ENCODE peak calls at places on chromosomes 3 and 15, in five cellular contexts. Y is BJ, N is fibroblast of villous mesenchyme, E is DND-41, J is PC-3. T is an unnamed sample.

GRCh38 chr3:153257673-153258351 is 95.8 kb downstream of the RAP2B start:
- DNase-seq in Y (no peak), J (peak), E (no peak), N (peak), T (no peak)

GRCh38 chr15:36658321-36658720 is 78.9 kb downstream of the CDIN1 start:
- DNase-seq in J (peak), N (peak), Y (peak), E (no peak), T (no peak)

GRCh38 chr3:127654374-127654773 is 18.4 kb upstream of the ABTB1 start:
- DNase-seq in Y (no peak), N (no peak), J (peak), E (no peak), T (no peak)

GRCh38 chr3:114758828-114759709 is 388.0 kb downstream of the ZBTB20 start:
- DNase-seq in J (no peak), N (peak), Y (no peak), E (no peak), T (peak)

GRCh38 chr15:41979493-41980266 is 7.3 kb upstream of the EHD4 start:
- DNase-seq in Y (no peak), N (peak), E (no peak), J (peak), T (no peak)

GRCh38 chr15:29037997-29038700 is 152.4 kb downstream of the APBA2 start:
- DNase-seq in E (no peak), J (no peak), Y (no peak), N (no peak), T (no peak)

GRCh38 chr3:138374573-138375134 is 26.3 kb downstream of the MRAS start:
- DNase-seq in J (no peak), Y (no peak), E (no peak), N (peak), T (no peak)

GRCh38 chr3:119239421-119239820 is 1.3 kb downstream of the B4GALT4 start:
- DNase-seq in Y (no peak), J (peak), N (peak), E (no peak), T (no peak)

GRCh38 chr3:45953536-45953935 is 10.3 kb downstream of the CXCR6 start:
- DNase-seq in N (no peak), E (no peak), Y (no peak), J (no peak), T (no peak)

GRCh38 chr3:166123576-166123975 is 286.4 kb upstream of the BCHE start:
- DNase-seq in Y (no peak), J (peak), N (no peak), E (no peak), T (peak)

GRCh38 chr3:65687741-65688140 is 351.0 kb downstream of the MAGI1 start:
- DNase-seq in E (no peak), J (no peak), N (no peak), Y (no peak), T (no peak)

GRCh38 chr3:65685621-65686020 is 353.1 kb downstream of the MAGI1 start:
- DNase-seq in N (peak), Y (no peak), E (no peak), J (no peak), T (peak)

DNA sequence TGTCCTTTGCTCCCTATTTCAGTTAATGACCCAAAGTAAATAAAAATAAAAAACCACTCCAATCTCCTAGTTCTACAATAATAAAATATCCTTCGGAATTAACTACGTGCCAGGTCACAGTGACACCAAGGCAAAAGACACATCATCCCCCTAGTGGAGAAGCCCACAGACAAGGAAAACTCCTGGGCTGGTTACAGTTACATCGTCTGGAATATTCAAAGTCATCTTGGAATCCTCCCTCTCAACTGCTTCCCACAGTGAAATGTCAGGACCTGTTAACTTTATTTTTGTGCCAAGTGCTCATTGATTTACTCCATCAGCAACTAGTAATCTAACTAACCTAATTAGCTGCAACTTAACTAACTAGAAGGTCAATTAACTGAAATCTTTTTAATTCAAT is 349.3 kb downstream of the MAGI1 start:
- DNase-seq in J (no peak), Y (no peak), E (no peak), N (no peak), T (no peak)
- TF ChIP-seq CTCF in J (no peak), Y (peak), E (no peak), N (no peak), T (no peak)

GRCh38 chr15:43266834-43267233 is at the start of gene TGM5:
- DNase-seq in E (no peak), Y (no peak), N (no peak), J (peak), T (no peak)
- H3K4me3 ChIP-seq in E (no peak), Y (no peak), N (no peak), J (no peak), T (no peak)

DNA sequence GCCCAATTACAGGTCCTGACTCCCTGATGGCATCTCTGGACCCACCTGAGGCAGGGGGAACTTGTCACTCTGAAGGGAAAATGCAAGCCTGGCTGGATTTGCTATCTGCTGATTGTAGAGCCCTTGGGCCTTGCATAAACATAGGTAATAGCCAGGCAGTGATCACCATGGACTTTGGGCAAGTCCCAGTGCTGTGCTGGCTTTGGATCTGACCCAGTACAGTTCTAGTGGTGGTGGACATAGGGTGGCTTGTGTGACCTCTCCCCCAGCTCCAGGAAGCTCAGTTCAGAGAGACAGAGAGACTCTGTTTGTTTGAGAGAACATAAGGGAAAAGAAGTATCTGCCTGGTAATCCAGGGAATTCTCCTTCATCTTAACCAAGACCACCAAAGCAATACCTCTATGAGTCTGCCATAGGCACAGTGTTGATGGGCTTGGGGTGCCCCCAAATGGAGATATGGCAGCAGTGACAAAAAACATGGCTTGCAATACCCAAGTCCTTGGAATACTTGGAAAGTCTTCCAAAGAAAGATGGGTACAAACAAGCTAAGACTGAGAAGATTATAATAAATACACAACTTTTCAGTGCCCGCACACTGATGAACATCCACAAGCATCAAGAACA is 348.5 kb downstream of the PYDC2 start:
- DNase-seq in E (no peak), N (no peak), Y (no peak), J (no peak), T (no peak)
- TF ChIP-seq CTCF in E (no peak), N (no peak), Y (no peak), J (no peak), T (no peak)

GRCh38 chr3:171652932-171653331 is 157.4 kb downstream of the PLD1 start:
- DNase-seq in J (no peak), N (no peak), E (no peak), Y (no peak), T (no peak)

GRCh38 chr3:171654809-171655208 is 155.5 kb downstream of the PLD1 start:
- DNase-seq in Y (no peak), N (peak), E (no peak), J (no peak), T (peak)

GRCh38 chr3:171649282-171649681 is 161.0 kb downstream of the PLD1 start:
- DNase-seq in Y (no peak), E (no peak), J (no peak), N (no peak), T (no peak)

GRCh38 chr3:171650193-171650592 is 160.1 kb downstream of the PLD1 start:
- DNase-seq in E (no peak), J (no peak), N (no peak), Y (no peak), T (no peak)

DNA sequence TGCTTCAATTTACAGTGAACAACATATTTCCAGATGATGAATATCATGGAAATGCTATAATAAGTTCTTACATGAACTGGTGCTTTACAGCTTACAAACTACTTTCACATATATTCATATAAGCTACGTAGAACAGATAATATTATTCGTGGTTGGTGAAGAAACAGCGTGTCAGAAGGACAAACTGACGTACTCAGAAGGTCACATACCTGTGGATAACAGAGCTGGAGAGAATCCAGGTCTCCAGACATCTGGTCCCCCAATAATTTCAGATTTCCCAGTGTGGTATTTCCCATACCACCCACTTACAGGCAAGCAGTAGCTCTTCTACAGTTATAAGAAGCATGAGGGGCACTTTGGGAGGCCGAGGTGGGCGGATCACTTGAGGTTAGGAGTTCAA is 156.6 kb downstream of the PLD1 start:
- DNase-seq in J (no peak), E (no peak), N (no peak), Y (no peak), T (no peak)
- H3K4me3 ChIP-seq in J (no peak), E (no peak), N (no peak), Y (no peak), T (no peak)

DNA sequence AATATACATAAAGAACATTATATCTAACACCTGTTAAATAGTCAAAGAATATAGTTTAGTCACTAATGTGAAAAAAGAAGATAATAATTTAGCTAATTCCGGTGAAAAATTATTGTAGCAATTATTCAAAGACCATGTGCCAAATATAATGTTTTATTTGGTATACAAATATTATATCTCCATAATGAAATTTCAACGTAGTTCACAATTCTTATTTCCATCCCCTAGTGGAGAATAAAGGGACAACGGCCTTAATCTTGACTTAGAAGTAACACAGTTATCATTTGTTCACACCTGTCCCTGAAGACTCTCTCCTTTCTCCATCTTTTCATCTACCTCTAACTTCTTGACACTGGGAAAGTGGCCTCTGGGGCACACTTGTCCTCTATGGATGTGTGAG is 213.4 kb downstream of the ERC2 start:
- DNase-seq in E (no peak), N (no peak), Y (no peak), J (peak), T (no peak)
- TF ChIP-seq CTCF in E (peak), N (peak), Y (peak), J (peak), T (peak)

DNA sequence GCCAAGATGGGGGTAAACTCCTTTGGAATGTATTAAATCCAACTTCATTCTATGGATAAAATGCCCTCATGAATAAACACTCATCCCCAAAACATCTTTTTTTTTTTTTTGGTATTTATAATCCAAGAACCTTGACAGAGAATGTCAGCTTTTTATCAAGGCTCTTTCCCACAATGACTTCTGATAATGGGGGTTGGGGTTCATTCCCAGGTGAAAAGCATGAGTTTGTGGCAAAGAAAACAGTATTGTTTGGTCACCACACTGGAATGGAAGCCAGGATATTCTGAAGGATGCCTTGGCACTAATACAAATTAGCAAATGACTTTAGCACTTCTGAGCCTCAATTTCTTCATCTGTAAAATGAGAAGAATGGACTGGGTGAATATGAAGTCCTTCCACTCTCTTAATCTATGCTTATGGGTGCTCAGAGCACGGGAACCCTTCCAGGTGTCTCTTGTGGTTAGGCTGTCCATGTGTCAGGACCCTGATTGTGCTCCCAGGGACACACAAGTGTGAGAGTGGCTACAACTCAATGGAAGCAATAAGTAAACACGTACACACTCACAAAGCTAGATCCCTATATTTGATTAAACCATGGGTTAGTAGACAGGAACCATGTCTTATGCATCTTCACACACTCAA is 21.4 kb downstream of the RAB27A start:
- DNase-seq in N (no peak), Y (no peak), E (no peak), J (no peak), T (no peak)
- H3K4me3 ChIP-seq in N (no peak), Y (no peak), E (no peak), J (no peak), T (no peak)

DNA sequence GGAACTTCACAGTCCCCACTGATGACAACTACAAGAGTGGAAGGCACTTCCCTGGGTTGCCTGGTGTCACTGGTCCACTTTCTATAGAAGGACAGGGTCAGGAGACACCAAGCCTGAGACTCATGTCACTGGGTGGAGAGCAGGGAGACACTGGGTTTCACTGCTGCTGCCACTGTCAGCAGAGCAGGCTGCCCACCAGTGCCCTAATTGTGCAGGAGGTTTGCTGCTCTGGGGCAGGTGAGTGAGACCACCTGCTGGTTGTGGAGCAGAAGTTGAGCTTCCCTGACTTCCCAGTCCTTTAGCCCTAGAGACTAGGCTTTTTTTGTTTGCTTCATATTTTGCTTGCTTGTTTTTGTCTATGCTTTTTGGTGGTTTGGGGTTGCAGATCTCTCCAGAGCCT is 528.4 kb upstream of the RGMA start:
- DNase-seq in J (no peak), Y (no peak), E (peak), N (no peak), T (no peak)
- TF ChIP-seq CTCF in J (no peak), Y (no peak), E (peak), N (no peak), T (no peak)

DNA sequence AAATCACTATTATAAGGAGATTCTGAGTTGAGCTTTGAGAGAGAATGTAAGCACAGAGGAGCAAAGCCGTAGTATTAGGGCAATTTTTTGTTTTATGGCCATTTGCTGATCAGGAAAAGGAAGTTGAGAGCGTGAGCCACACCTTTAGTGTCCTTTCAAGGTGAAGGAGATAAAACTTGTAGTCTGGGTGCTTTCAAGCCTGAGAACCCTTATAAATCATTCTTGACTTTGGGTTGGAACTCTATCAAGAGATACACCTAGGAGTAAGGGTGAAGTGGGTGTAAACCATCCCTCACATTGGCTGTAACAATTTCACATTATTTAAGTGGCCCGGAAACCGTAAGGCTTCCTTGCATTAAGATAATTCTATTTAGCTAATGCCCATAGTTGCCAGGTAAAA is 122.2 kb downstream of the ATG7 start:
- DNase-seq in N (no peak), Y (no peak), J (no peak), E (no peak), T (no peak)
- H3K4me3 ChIP-seq in N (no peak), Y (no peak), J (no peak), E (no peak), T (no peak)

T was measured in fibroblast of pulmonary artery.